ENCODE peak calls at places on chromosomes 1 and 21, in eight cellular contexts. J is LoVo, Q is omental fat pad, V is epithelial cell of proximal tubule, W is activated T-helper 1 cell treated with Interleukin-2 at 50 U/mL for 16 hours, L is D721Med, K is AG10803, F is NCI-H460. A is an unnamed sample.
A peak's percentile ranks its signal among the peaks of the same experiment; 100 is the strongest.

GRCh38 chr1:81305997-81306452 is 494.7 kb upstream of the ADGRL2 start:
- DNase-seq in L (no peak), J (peak; percentile 22), W (no peak), K (peak; percentile 47), Q (no peak), V (peak; percentile 33), F (peak; percentile 38), A (peak; percentile 16)

GRCh38 chr1:2969870-2970291 is 51.4 kb upstream of the ACTRT2 start:
- DNase-seq in W (no peak), K (no peak), L (no peak), F (no peak), Q (no peak), V (no peak), J (no peak), A (no peak)

GRCh38 chr1:64117492-64117891 is 85.9 kb upstream of the UBE2U start:
- DNase-seq in V (no peak), Q (no peak), L (no peak), W (no peak), F (no peak), J (no peak), K (no peak), A (no peak)

GRCh38 chr1:109113787-109114568 is at the start of gene ELAPOR1:
- DNase-seq in W (peak; percentile 85), J (no peak), K (peak; percentile 14), Q (no peak), V (no peak), L (no peak), F (no peak), A (no peak)

GRCh38 chr1:2641381-2642130 is 8.7 kb upstream of the MMEL1 start:
- DNase-seq in W (no peak), F (no peak), L (no peak), V (no peak), Q (no peak), K (no peak), J (no peak), A (no peak)

GRCh38 chr1:198462365-198463025 is 78.0 kb downstream of the ATP6V1G3 start:
- DNase-seq in K (peak; percentile 56), L (no peak), W (no peak), Q (no peak), J (no peak), F (no peak), V (no peak), A (no peak)

GRCh38 chr1:231676487-231676886 is 49.9 kb downstream of the DISC1 start:
- DNase-seq in L (no peak), Q (no peak), F (no peak), K (peak; percentile 71), V (no peak), J (no peak), W (no peak), A (no peak)

GRCh38 chr1:58618303-58618702 is 41.3 kb upstream of the TACSTD2 start:
- DNase-seq in F (peak; percentile 8), Q (peak; percentile 25), K (peak; percentile 96), J (peak; percentile 9), V (peak; percentile 90), L (no peak), W (no peak), A (no peak)

GRCh38 chr1:96710708-96711477 is 10.7 kb upstream of the PTBP2 start:
- DNase-seq in K (peak; percentile 35), W (no peak), F (no peak), J (no peak), Q (no peak), L (no peak), V (peak; percentile 31), A (no peak)

GRCh38 chr1:1927751-1928150 is 8.7 kb upstream of the TMEM52 start:
- DNase-seq in K (no peak), J (no peak), W (no peak), L (no peak), F (no peak), Q (no peak), V (no peak), A (no peak)

GRCh38 chr1:44012941-44013609 is 18.2 kb downstream of the SLC6A9 start:
- DNase-seq in J (no peak), L (peak; percentile 53), Q (no peak), K (no peak), F (no peak), W (no peak), V (no peak), A (no peak)

GRCh38 chr1:234997201-234998173 is 131.2 kb downstream of the TOMM20 start:
- DNase-seq in L (no peak), F (peak; percentile 97), W (no peak), Q (peak; percentile 99), V (peak; percentile 99), J (peak; percentile 97), K (peak; percentile 99), A (peak; percentile 99)

GRCh38 chr1:197663178-197663953 is 111.9 kb downstream of the DENND1B start:
- DNase-seq in K (peak; percentile 26), Q (no peak), F (peak; percentile 51), J (peak; percentile 9), L (no peak), W (no peak), V (no peak), A (peak; percentile 25)

GRCh38 chr1:210294991-210295773 is 33.5 kb upstream of the HHAT start:
- DNase-seq in V (no peak), L (peak; percentile 80), J (no peak), W (no peak), Q (no peak), K (peak; percentile 87), F (no peak), A (peak; percentile 98)

GRCh38 chr1:3022976-3023375 is 1.7 kb downstream of the ACTRT2 start:
- DNase-seq in W (no peak), K (no peak), J (no peak), L (no peak), F (no peak), Q (no peak), V (no peak), A (no peak)

GRCh38 chr1:228090613-228091081 is 8.1 kb downstream of the ARF1 start:
- DNase-seq in J (no peak), W (no peak), V (no peak), K (no peak), Q (no peak), F (no peak), L (peak; percentile 25), A (no peak)

GRCh38 chr1:94578856-94579255 is 37.3 kb upstream of the F3 start:
- DNase-seq in J (no peak), L (no peak), F (no peak), Q (no peak), W (no peak), K (peak; percentile 76), V (no peak), A (no peak)

GRCh38 chr1:246110343-246111219 is 396.5 kb downstream of the SMYD3 start:
- DNase-seq in K (no peak), J (no peak), Q (no peak), W (no peak), F (peak; percentile 81), V (no peak), L (no peak), A (no peak)

GRCh38 chr1:47875831-47876586 is 121.2 kb downstream of the TRABD2B start:
- DNase-seq in W (no peak), K (no peak), V (peak; percentile 99), L (no peak), Q (no peak), F (no peak), J (no peak), A (peak; percentile 13)

GRCh38 chr1:36522021-36522420 is 39.3 kb upstream of the CSF3R start:
- DNase-seq in Q (no peak), F (no peak), K (no peak), V (no peak), J (no peak), L (no peak), W (no peak), A (no peak)

GRCh38 chr1:166127003-166127402 is 39.8 kb downstream of the FAM78B start:
- DNase-seq in W (no peak), K (no peak), F (no peak), Q (no peak), L (no peak), V (no peak), J (no peak), A (no peak)

GRCh38 chr1:54356680-54357147 is 49.5 kb downstream of the SSBP3 start:
- DNase-seq in J (no peak), Q (no peak), K (no peak), L (no peak), F (no peak), V (no peak), W (no peak), A (no peak)

GRCh38 chr1:222877854-222878253 is 63.0 kb downstream of the DISP1 start:
- DNase-seq in Q (no peak), F (no peak), K (no peak), L (no peak), J (no peak), W (no peak), V (no peak), A (peak; percentile 66)

GRCh38 chr21:38944903-38945302 is 139.2 kb downstream of the ETS2 start:
- DNase-seq in F (no peak), W (no peak), J (no peak), V (no peak), K (no peak), L (no peak), Q (no peak), A (no peak)

GRCh38 chr1:222557148-222557547 is 9.2 kb upstream of the HHIPL2 start:
- DNase-seq in V (no peak), Q (no peak), W (no peak), L (no peak), K (no peak), F (no peak), J (no peak), A (no peak)

GRCh38 chr1:221408117-221408516 is 333.8 kb downstream of the DUSP10 start:
- DNase-seq in L (no peak), Q (no peak), J (no peak), K (no peak), V (no peak), W (no peak), F (no peak), A (no peak)

GRCh38 chr1:79928901-79929300 is 922.4 kb upstream of the ADGRL4 start:
- DNase-seq in Q (no peak), F (no peak), J (no peak), W (no peak), V (no peak), L (no peak), K (no peak), A (no peak)

GRCh38 chr1:83818916-83819315 is 180.0 kb downstream of the TTLL7 start:
- DNase-seq in W (no peak), L (no peak), J (peak; percentile 58), F (no peak), Q (no peak), V (peak; percentile 33), K (peak; percentile 83), A (peak; percentile 8)

GRCh38 chr1:24890861-24891260 is 39.2 kb downstream of the RUNX3 start:
- DNase-seq in V (no peak), K (no peak), F (no peak), L (no peak), W (no peak), J (no peak), Q (no peak), A (no peak)

A was measured in COLO829.